ENCODE peak calls at places on chromosome 1, in nine cellular contexts. One of them, this sample, is unnamed.

GRCh38 chr1:29379438-29380073 is 143.2 kb downstream of the PTPRU start:
- DNase-seq in kidney: no peak
- DNase-seq in stomach: no peak
- DNase-seq in right lobe of liver: no peak
- DNase-seq in mucosa of descending colon: peak; percentile 8
- DNase-seq in A549: peak; percentile 65
- DNase-seq in mesendoderm: peak; percentile 87
- DNase-seq in naive thymus-derived CD4-positive, alpha-beta T cell: no peak
- DNase-seq in CD8-positive, alpha-beta memory T cell: no peak
- DNase-seq in this sample: peak; percentile 55

GRCh38 chr1:95117207-95118018 is at the start of gene TLCD4:
- DNase-seq in kidney: peak; percentile 83
- DNase-seq in stomach: peak; percentile 78
- DNase-seq in right lobe of liver: peak; percentile 76
- DNase-seq in mucosa of descending colon: peak; percentile 73
- DNase-seq in A549: peak; percentile 50
- DNase-seq in mesendoderm: peak; percentile 77
- DNase-seq in naive thymus-derived CD4-positive, alpha-beta T cell: peak; percentile 50
- DNase-seq in CD8-positive, alpha-beta memory T cell: peak; percentile 40
- DNase-seq in this sample: peak; percentile 47

GRCh38 chr1:99173900-99174299 is 90.4 kb upstream of the PLPPR4 start:
- DNase-seq in kidney: no peak
- DNase-seq in stomach: no peak
- DNase-seq in right lobe of liver: no peak
- DNase-seq in mucosa of descending colon: no peak
- DNase-seq in A549: no peak
- DNase-seq in mesendoderm: peak; percentile 3
- DNase-seq in naive thymus-derived CD4-positive, alpha-beta T cell: no peak
- DNase-seq in CD8-positive, alpha-beta memory T cell: no peak
- DNase-seq in this sample: no peak

GRCh38 chr1:6448749-6449631 is 17.0 kb downstream of the TNFRSF25 start:
- DNase-seq in kidney: no peak
- DNase-seq in stomach: peak; percentile 50
- DNase-seq in right lobe of liver: peak; percentile 81
- DNase-seq in mucosa of descending colon: no peak
- DNase-seq in A549: no peak
- DNase-seq in mesendoderm: peak; percentile 73
- DNase-seq in naive thymus-derived CD4-positive, alpha-beta T cell: no peak
- DNase-seq in CD8-positive, alpha-beta memory T cell: no peak
- DNase-seq in this sample: no peak

GRCh38 chr1:23019851-23020625 is 770 bp downstream of the KDM1A start:
- DNase-seq in kidney: peak; percentile 80
- DNase-seq in stomach: no peak
- DNase-seq in right lobe of liver: peak; percentile 38
- DNase-seq in mucosa of descending colon: peak; percentile 31
- DNase-seq in A549: peak; percentile 41
- DNase-seq in mesendoderm: peak; percentile 69
- DNase-seq in naive thymus-derived CD4-positive, alpha-beta T cell: peak; percentile 25
- DNase-seq in CD8-positive, alpha-beta memory T cell: peak; percentile 24
- DNase-seq in this sample: peak; percentile 41

GRCh38 chr1:57440096-57440495 is 16.2 kb upstream of the DAB1 start:
- DNase-seq in kidney: no peak
- DNase-seq in stomach: no peak
- DNase-seq in right lobe of liver: no peak
- DNase-seq in mucosa of descending colon: no peak
- DNase-seq in A549: no peak
- DNase-seq in mesendoderm: peak; percentile 93
- DNase-seq in naive thymus-derived CD4-positive, alpha-beta T cell: no peak
- DNase-seq in CD8-positive, alpha-beta memory T cell: no peak
- DNase-seq in this sample: no peak

GRCh38 chr1:11875094-11875493 is 16.3 kb upstream of the NPPB start:
- DNase-seq in kidney: no peak
- DNase-seq in stomach: no peak
- DNase-seq in right lobe of liver: no peak
- DNase-seq in mucosa of descending colon: no peak
- DNase-seq in A549: no peak
- DNase-seq in mesendoderm: no peak
- DNase-seq in naive thymus-derived CD4-positive, alpha-beta T cell: no peak
- DNase-seq in CD8-positive, alpha-beta memory T cell: no peak
- DNase-seq in this sample: no peak

GRCh38 chr1:17531682-17532487 is 7.6 kb upstream of the ARHGEF10L start:
- DNase-seq in kidney: peak; percentile 77
- DNase-seq in stomach: peak; percentile 62
- DNase-seq in right lobe of liver: no peak
- DNase-seq in mucosa of descending colon: peak; percentile 87
- DNase-seq in A549: no peak
- DNase-seq in mesendoderm: no peak
- DNase-seq in naive thymus-derived CD4-positive, alpha-beta T cell: no peak
- DNase-seq in CD8-positive, alpha-beta memory T cell: no peak
- DNase-seq in this sample: peak; percentile 75

GRCh38 chr1:28297826-28298225 is 31.0 kb upstream of the MED18 start:
- DNase-seq in kidney: no peak
- DNase-seq in stomach: no peak
- DNase-seq in right lobe of liver: no peak
- DNase-seq in mucosa of descending colon: no peak
- DNase-seq in A549: no peak
- DNase-seq in mesendoderm: no peak
- DNase-seq in naive thymus-derived CD4-positive, alpha-beta T cell: no peak
- DNase-seq in CD8-positive, alpha-beta memory T cell: no peak
- DNase-seq in this sample: no peak

GRCh38 chr1:56676571-56677035 is 31.5 kb downstream of the PRKAA2 start:
- DNase-seq in kidney: no peak
- DNase-seq in stomach: no peak
- DNase-seq in right lobe of liver: no peak
- DNase-seq in mucosa of descending colon: no peak
- DNase-seq in A549: peak; percentile 47
- DNase-seq in mesendoderm: no peak
- DNase-seq in naive thymus-derived CD4-positive, alpha-beta T cell: no peak
- DNase-seq in CD8-positive, alpha-beta memory T cell: no peak
- DNase-seq in this sample: peak; percentile 62

GRCh38 chr1:1630191-1630964 is 1.6 kb upstream of the MMP23B start:
- DNase-seq in kidney: peak; percentile 95
- DNase-seq in stomach: peak; percentile 69
- DNase-seq in right lobe of liver: peak; percentile 52
- DNase-seq in mucosa of descending colon: peak; percentile 79
- DNase-seq in A549: no peak
- DNase-seq in mesendoderm: peak; percentile 97
- DNase-seq in naive thymus-derived CD4-positive, alpha-beta T cell: peak; percentile 94
- DNase-seq in CD8-positive, alpha-beta memory T cell: peak; percentile 97
- DNase-seq in this sample: no peak

GRCh38 chr1:52057876-52058275 is 1.8 kb downstream of the BTF3L4 start:
- DNase-seq in kidney: no peak
- DNase-seq in stomach: no peak
- DNase-seq in right lobe of liver: no peak
- DNase-seq in mucosa of descending colon: no peak
- DNase-seq in A549: no peak
- DNase-seq in mesendoderm: peak; percentile 28
- DNase-seq in naive thymus-derived CD4-positive, alpha-beta T cell: no peak
- DNase-seq in CD8-positive, alpha-beta memory T cell: no peak
- DNase-seq in this sample: no peak
- H3K4me1 ChIP-seq in kidney: peaks cover 17% of the 10 kb centered on the region
- H3K4me1 ChIP-seq in stomach: peaks cover 49% of the 10 kb centered on the region
- H3K4me1 ChIP-seq in right lobe of liver: no peaks in the 10 kb centered on the region
- H3K4me1 ChIP-seq in mucosa of descending colon: peaks cover 25% of the 10 kb centered on the region
- H3K4me1 ChIP-seq in A549: peaks cover 28% of the 10 kb centered on the region
- H3K4me1 ChIP-seq in mesendoderm: peaks cover 5% of the 10 kb centered on the region
- H3K4me1 ChIP-seq in naive thymus-derived CD4-positive, alpha-beta T cell: peaks cover 24% of the 10 kb centered on the region
- H3K4me1 ChIP-seq in CD8-positive, alpha-beta memory T cell: peaks cover 34% of the 10 kb centered on the region
- H3K4me1 ChIP-seq in this sample: peaks cover 29% of the 10 kb centered on the region

GRCh38 chr1:32321712-32322291 is 14.2 kb downstream of the MARCKSL1 start:
- DNase-seq in kidney: no peak
- DNase-seq in stomach: peak; percentile 88
- DNase-seq in right lobe of liver: peak; percentile 63
- DNase-seq in mucosa of descending colon: peak; percentile 91
- DNase-seq in A549: peak; percentile 88
- DNase-seq in mesendoderm: no peak
- DNase-seq in naive thymus-derived CD4-positive, alpha-beta T cell: peak; percentile 51
- DNase-seq in CD8-positive, alpha-beta memory T cell: peak; percentile 52
- DNase-seq in this sample: no peak

GRCh38 chr1:32318127-32318869 is 17.7 kb downstream of the MARCKSL1 start:
- DNase-seq in kidney: no peak
- DNase-seq in stomach: no peak
- DNase-seq in right lobe of liver: no peak
- DNase-seq in mucosa of descending colon: no peak
- DNase-seq in A549: no peak
- DNase-seq in mesendoderm: no peak
- DNase-seq in naive thymus-derived CD4-positive, alpha-beta T cell: no peak
- DNase-seq in CD8-positive, alpha-beta memory T cell: no peak
- DNase-seq in this sample: no peak

GRCh38 chr1:32311709-32312393 is 20.0 kb downstream of the HDAC1 start:
- DNase-seq in kidney: no peak
- DNase-seq in stomach: no peak
- DNase-seq in right lobe of liver: no peak
- DNase-seq in mucosa of descending colon: no peak
- DNase-seq in A549: no peak
- DNase-seq in mesendoderm: no peak
- DNase-seq in naive thymus-derived CD4-positive, alpha-beta T cell: no peak
- DNase-seq in CD8-positive, alpha-beta memory T cell: no peak
- DNase-seq in this sample: no peak

GRCh38 chr1:32316906-32317282 is 19.1 kb downstream of the MARCKSL1 start:
- DNase-seq in kidney: no peak
- DNase-seq in stomach: no peak
- DNase-seq in right lobe of liver: no peak
- DNase-seq in mucosa of descending colon: no peak
- DNase-seq in A549: no peak
- DNase-seq in mesendoderm: no peak
- DNase-seq in naive thymus-derived CD4-positive, alpha-beta T cell: no peak
- DNase-seq in CD8-positive, alpha-beta memory T cell: no peak
- DNase-seq in this sample: no peak
- H3K4me1 ChIP-seq in kidney: peaks cover 2% of the 10 kb centered on the region
- H3K4me1 ChIP-seq in stomach: peaks cover 36% of the 10 kb centered on the region
- H3K4me1 ChIP-seq in right lobe of liver: no peaks in the 10 kb centered on the region
- H3K4me1 ChIP-seq in mucosa of descending colon: peaks cover 24% of the 10 kb centered on the region
- H3K4me1 ChIP-seq in A549: peaks cover 12% of the 10 kb centered on the region
- H3K4me1 ChIP-seq in mesendoderm: no peaks in the 10 kb centered on the region
- H3K4me1 ChIP-seq in naive thymus-derived CD4-positive, alpha-beta T cell: peaks cover 24% of the 10 kb centered on the region
- H3K4me1 ChIP-seq in CD8-positive, alpha-beta memory T cell: peaks cover 20% of the 10 kb centered on the region
- H3K4me1 ChIP-seq in this sample: no peaks in the 10 kb centered on the region

GRCh38 chr1:201751872-201752271 is 77.1 kb upstream of the IPO9 start:
- DNase-seq in kidney: no peak
- DNase-seq in stomach: no peak
- DNase-seq in right lobe of liver: no peak
- DNase-seq in mucosa of descending colon: no peak
- DNase-seq in A549: no peak
- DNase-seq in mesendoderm: no peak
- DNase-seq in naive thymus-derived CD4-positive, alpha-beta T cell: no peak
- DNase-seq in CD8-positive, alpha-beta memory T cell: no peak
- DNase-seq in this sample: no peak
- H3K4me1 ChIP-seq in kidney: peaks cover 5% of the 10 kb centered on the region
- H3K4me1 ChIP-seq in stomach: no peaks in the 10 kb centered on the region
- H3K4me1 ChIP-seq in right lobe of liver: no peaks in the 10 kb centered on the region
- H3K4me1 ChIP-seq in mucosa of descending colon: no peaks in the 10 kb centered on the region
- H3K4me1 ChIP-seq in A549: peaks cover 77% of the 10 kb centered on the region
- H3K4me1 ChIP-seq in mesendoderm: peaks cover 17% of the 10 kb centered on the region
- H3K4me1 ChIP-seq in naive thymus-derived CD4-positive, alpha-beta T cell: no peaks in the 10 kb centered on the region
- H3K4me1 ChIP-seq in CD8-positive, alpha-beta memory T cell: no peaks in the 10 kb centered on the region
- H3K4me1 ChIP-seq in this sample: peaks cover 88% of the 10 kb centered on the region

GRCh38 chr1:221727146-221728036 is 14.5 kb downstream of the DUSP10 start:
- DNase-seq in kidney: no peak
- DNase-seq in stomach: no peak
- DNase-seq in right lobe of liver: no peak
- DNase-seq in mucosa of descending colon: no peak
- DNase-seq in A549: no peak
- DNase-seq in mesendoderm: no peak
- DNase-seq in naive thymus-derived CD4-positive, alpha-beta T cell: no peak
- DNase-seq in CD8-positive, alpha-beta memory T cell: no peak
- DNase-seq in this sample: no peak

GRCh38 chr1:221724931-221725605 is 16.8 kb downstream of the DUSP10 start:
- DNase-seq in kidney: no peak
- DNase-seq in stomach: no peak
- DNase-seq in right lobe of liver: peak; percentile 40
- DNase-seq in mucosa of descending colon: no peak
- DNase-seq in A549: no peak
- DNase-seq in mesendoderm: no peak
- DNase-seq in naive thymus-derived CD4-positive, alpha-beta T cell: no peak
- DNase-seq in CD8-positive, alpha-beta memory T cell: no peak
- DNase-seq in this sample: peak; percentile 68

GRCh38 chr1:221728037-221728505 is 13.8 kb downstream of the DUSP10 start:
- DNase-seq in kidney: no peak
- DNase-seq in stomach: no peak
- DNase-seq in right lobe of liver: no peak
- DNase-seq in mucosa of descending colon: no peak
- DNase-seq in A549: no peak
- DNase-seq in mesendoderm: no peak
- DNase-seq in naive thymus-derived CD4-positive, alpha-beta T cell: no peak
- DNase-seq in CD8-positive, alpha-beta memory T cell: no peak
- DNase-seq in this sample: no peak

GRCh38 chr1:221725683-221726330 is 16.1 kb downstream of the DUSP10 start:
- DNase-seq in kidney: no peak
- DNase-seq in stomach: no peak
- DNase-seq in right lobe of liver: no peak
- DNase-seq in mucosa of descending colon: no peak
- DNase-seq in A549: no peak
- DNase-seq in mesendoderm: no peak
- DNase-seq in naive thymus-derived CD4-positive, alpha-beta T cell: no peak
- DNase-seq in CD8-positive, alpha-beta memory T cell: no peak
- DNase-seq in this sample: no peak

DNA sequence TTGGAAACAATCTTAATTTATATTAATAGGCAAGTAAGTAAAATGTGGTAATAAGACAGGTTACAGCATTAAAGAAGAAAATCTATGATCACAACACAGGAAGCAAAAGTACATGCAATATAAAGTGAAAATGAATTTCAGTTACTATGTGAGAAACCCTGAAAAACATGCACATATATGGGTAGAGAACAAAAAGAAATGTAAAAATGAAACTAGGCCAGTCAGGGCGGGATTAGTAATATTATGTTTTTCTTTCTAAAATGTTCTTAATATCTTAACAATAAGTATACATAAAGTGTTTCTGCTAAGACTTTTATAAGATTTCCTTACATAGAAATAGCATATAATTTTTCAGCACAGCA is 15.6 kb downstream of the DUSP10 start:
- DNase-seq in kidney: no peak
- DNase-seq in stomach: no peak
- DNase-seq in right lobe of liver: no peak
- DNase-seq in mucosa of descending colon: no peak
- DNase-seq in A549: no peak
- DNase-seq in mesendoderm: no peak
- DNase-seq in naive thymus-derived CD4-positive, alpha-beta T cell: no peak
- DNase-seq in CD8-positive, alpha-beta memory T cell: no peak
- DNase-seq in this sample: no peak
- H3K4me1 ChIP-seq in kidney: no peaks in the 10 kb centered on the region
- H3K4me1 ChIP-seq in stomach: peaks cover 5% of the 10 kb centered on the region
- H3K4me1 ChIP-seq in right lobe of liver: no peaks in the 10 kb centered on the region
- H3K4me1 ChIP-seq in mucosa of descending colon: peaks cover 4% of the 10 kb centered on the region
- H3K4me1 ChIP-seq in A549: peaks cover 17% of the 10 kb centered on the region
- H3K4me1 ChIP-seq in mesendoderm: no peaks in the 10 kb centered on the region
- H3K4me1 ChIP-seq in naive thymus-derived CD4-positive, alpha-beta T cell: peaks cover 29% of the 10 kb centered on the region
- H3K4me1 ChIP-seq in CD8-positive, alpha-beta memory T cell: peaks cover 33% of the 10 kb centered on the region
- H3K4me1 ChIP-seq in this sample: peaks cover 63% of the 10 kb centered on the region

DNA sequence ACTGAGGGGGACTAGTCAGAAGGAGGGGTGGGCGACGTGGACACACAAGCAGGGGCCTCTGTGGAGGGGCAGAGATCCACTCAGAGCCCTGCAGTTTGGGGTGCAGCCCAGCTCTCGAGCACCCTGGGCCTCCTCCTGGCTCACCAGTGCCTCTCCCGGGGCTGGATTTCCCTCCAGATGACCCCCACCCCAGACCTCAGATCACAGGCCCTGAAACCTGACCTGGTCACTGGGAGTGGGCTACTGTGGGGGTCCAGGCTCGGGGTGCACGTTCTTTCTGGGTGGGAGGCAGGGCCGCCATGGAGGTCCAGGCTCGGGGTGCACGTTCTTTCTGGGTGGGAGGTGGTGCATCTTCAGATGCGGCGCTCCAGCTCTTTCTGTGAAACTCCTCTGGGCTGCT is 10.3 kb upstream of the LHX4 start:
- DNase-seq in kidney: no peak
- DNase-seq in stomach: no peak
- DNase-seq in right lobe of liver: no peak
- DNase-seq in mucosa of descending colon: no peak
- DNase-seq in A549: no peak
- DNase-seq in mesendoderm: no peak
- DNase-seq in naive thymus-derived CD4-positive, alpha-beta T cell: no peak
- DNase-seq in CD8-positive, alpha-beta memory T cell: no peak
- DNase-seq in this sample: no peak
- H3K4me1 ChIP-seq in kidney: no peaks in the 10 kb centered on the region
- H3K4me1 ChIP-seq in stomach: no peaks in the 10 kb centered on the region
- H3K4me1 ChIP-seq in right lobe of liver: no peaks in the 10 kb centered on the region
- H3K4me1 ChIP-seq in mucosa of descending colon: no peaks in the 10 kb centered on the region
- H3K4me1 ChIP-seq in A549: no peaks in the 10 kb centered on the region
- H3K4me1 ChIP-seq in mesendoderm: no peaks in the 10 kb centered on the region
- H3K4me1 ChIP-seq in naive thymus-derived CD4-positive, alpha-beta T cell: no peaks in the 10 kb centered on the region
- H3K4me1 ChIP-seq in CD8-positive, alpha-beta memory T cell: no peaks in the 10 kb centered on the region
- H3K4me1 ChIP-seq in this sample: no peaks in the 10 kb centered on the region

This sample was measured in mammary epithelial cell.